ENCODE peak calls at places on chromosomes 16 and 17, in four cellular contexts. One of them, this sample, is unnamed.

GRCh38 chr16:85844786-85845185 is 45.3 kb downstream of the COX4I1 start:
- DNase-seq in K562: no peak
- DNase-seq in HepG2: peak; percentile 29
- DNase-seq in GM12878: no peak
- DNase-seq in this sample: no peak

GRCh38 chr17:17856386-17856785 is 19.6 kb upstream of the SREBF1 start:
- DNase-seq in K562: no peak
- DNase-seq in GM12878: no peak
- DNase-seq in HepG2: peak; percentile 35
- DNase-seq in this sample: no peak

GRCh38 chr16:60077791-60078280 is 1343.7 kb upstream of the GOT2 start:
- DNase-seq in GM12878: no peak
- DNase-seq in HepG2: no peak
- DNase-seq in K562: no peak
- DNase-seq in this sample: no peak

GRCh38 chr17:56992364-56992763 is 14.4 kb downstream of the SCPEP1 start:
- DNase-seq in HepG2: no peak
- DNase-seq in GM12878: no peak
- DNase-seq in K562: no peak
- DNase-seq in this sample: no peak

GRCh38 chr17:47280072-47280811 is 26.6 kb downstream of the ITGB3 start:
- DNase-seq in HepG2: no peak
- DNase-seq in GM12878: no peak
- DNase-seq in K562: no peak
- DNase-seq in this sample: no peak

GRCh38 chr17:13544292-13544691 is 57.4 kb downstream of the HS3ST3A1 start:
- DNase-seq in HepG2: no peak
- DNase-seq in GM12878: no peak
- DNase-seq in K562: no peak
- DNase-seq in this sample: no peak

GRCh38 chr17:1989135-1989534 is 36.0 kb downstream of the RTN4RL1 start:
- DNase-seq in GM12878: no peak
- DNase-seq in K562: no peak
- DNase-seq in HepG2: no peak
- DNase-seq in this sample: no peak

GRCh38 chr16:873889-874288 is 73.4 kb upstream of the GNG13 start:
- DNase-seq in GM12878: no peak
- DNase-seq in HepG2: no peak
- DNase-seq in K562: no peak
- DNase-seq in this sample: no peak

GRCh38 chr16:83936581-83937165 is 16.4 kb upstream of the OSGIN1 start:
- DNase-seq in GM12878: no peak
- DNase-seq in HepG2: no peak
- DNase-seq in K562: no peak
- DNase-seq in this sample: no peak

GRCh38 chr16:57380671-57381462 is 8.6 kb downstream of the CX3CL1 start:
- DNase-seq in HepG2: no peak
- DNase-seq in GM12878: no peak
- DNase-seq in K562: no peak
- DNase-seq in this sample: no peak

GRCh38 chr17:82440991-82441627 is 9.4 kb downstream of the CYBC1 start:
- DNase-seq in HepG2: no peak
- DNase-seq in GM12878: no peak
- DNase-seq in K562: no peak
- DNase-seq in this sample: no peak

GRCh38 chr17:82441686-82442487 is 8.7 kb downstream of the CYBC1 start:
- DNase-seq in GM12878: no peak
- DNase-seq in HepG2: no peak
- DNase-seq in K562: no peak
- DNase-seq in this sample: no peak

GRCh38 chr17:82439829-82440365 is 10.7 kb downstream of the CYBC1 start:
- DNase-seq in K562: no peak
- DNase-seq in HepG2: no peak
- DNase-seq in GM12878: no peak
- DNase-seq in this sample: peak; percentile 55

GRCh38 chr17:82439194-82439828 is 11.2 kb downstream of the CYBC1 start:
- DNase-seq in K562: no peak
- DNase-seq in GM12878: no peak
- DNase-seq in HepG2: no peak
- DNase-seq in this sample: peak; percentile 48

GRCh38 chr17:82440377-82440981 is 10.1 kb downstream of the CYBC1 start:
- DNase-seq in GM12878: no peak
- DNase-seq in K562: no peak
- DNase-seq in HepG2: no peak
- DNase-seq in this sample: no peak
- H3K36me3 ChIP-seq in GM12878: peaks cover 27% of the 10 kb centered on the region
- H3K36me3 ChIP-seq in K562: peaks cover 24% of the 10 kb centered on the region
- H3K36me3 ChIP-seq in HepG2: peaks cover 15% of the 10 kb centered on the region
- H3K36me3 ChIP-seq in this sample: peaks cover 49% of the 10 kb centered on the region

DNA sequence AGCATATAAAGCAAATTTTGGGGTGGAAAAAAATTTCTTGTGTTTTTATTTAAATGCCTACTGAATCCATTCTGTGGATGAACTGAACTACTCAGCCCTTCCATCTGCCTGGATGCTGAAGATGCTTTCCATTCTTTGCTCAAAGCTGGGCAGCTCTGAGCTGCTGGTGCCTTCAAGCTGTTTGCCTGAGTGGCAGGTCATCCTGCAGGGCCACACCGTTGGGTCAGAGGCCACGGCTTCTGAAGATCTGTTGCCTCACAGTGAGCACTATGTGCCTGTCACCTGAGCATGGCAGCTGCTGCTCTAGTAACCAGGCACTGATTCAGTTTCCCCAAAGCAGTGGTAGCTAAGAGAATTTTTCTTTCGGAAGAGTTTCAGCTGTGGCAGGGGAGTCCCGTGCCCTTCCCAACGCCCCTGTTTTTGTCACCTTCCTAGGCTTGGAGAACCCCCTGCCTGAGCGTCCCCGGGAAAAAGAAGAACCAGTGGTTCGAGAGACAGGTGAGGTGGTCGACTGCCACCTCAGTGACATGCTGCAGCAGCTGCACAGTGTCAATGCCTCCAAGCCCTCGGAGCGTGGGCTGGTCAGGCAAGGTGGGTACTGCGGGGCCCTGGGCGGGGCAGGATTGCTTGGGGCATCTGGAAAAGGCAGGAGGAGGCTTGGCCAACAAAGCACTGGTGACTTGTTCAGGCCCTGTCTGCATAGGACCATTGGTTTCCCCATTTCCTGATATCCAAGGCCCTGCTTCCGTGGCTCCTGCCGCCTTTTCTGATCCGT is 8.5 kb downstream of the PLK1 start:
- DNase-seq in K562: no peak
- DNase-seq in HepG2: no peak
- DNase-seq in GM12878: no peak
- DNase-seq in this sample: no peak
- TF ChIP-seq NFIC in K562: no peak
- TF ChIP-seq NFIC in HepG2: no peak
- TF ChIP-seq NFIC in GM12878: no peak
- TF ChIP-seq NFIC in this sample: no peak

GRCh38 chr17:59941131-59941530 is 23.4 kb downstream of the RNFT1 start:
- DNase-seq in GM12878: no peak
- DNase-seq in HepG2: no peak
- DNase-seq in K562: no peak
- DNase-seq in this sample: no peak
- H3K36me3 ChIP-seq in GM12878: peaks cover 1% of the 10 kb centered on the region
- H3K36me3 ChIP-seq in HepG2: peaks cover 67% of the 10 kb centered on the region
- H3K36me3 ChIP-seq in K562: peaks cover 64% of the 10 kb centered on the region
- H3K36me3 ChIP-seq in this sample: peaks cover 79% of the 10 kb centered on the region

GRCh38 chr16:17435324-17435723 is 35.4 kb downstream of the XYLT1 start:
- DNase-seq in K562: no peak
- DNase-seq in GM12878: no peak
- DNase-seq in HepG2: no peak
- DNase-seq in this sample: no peak

GRCh38 chr16:17434006-17434405 is 36.8 kb downstream of the XYLT1 start:
- DNase-seq in K562: no peak
- DNase-seq in GM12878: no peak
- DNase-seq in HepG2: no peak
- DNase-seq in this sample: no peak

GRCh38 chr16:17440131-17440530 is 30.6 kb downstream of the XYLT1 start:
- DNase-seq in HepG2: no peak
- DNase-seq in GM12878: no peak
- DNase-seq in K562: no peak
- DNase-seq in this sample: no peak

GRCh38 chr16:17439580-17439979 is 31.2 kb downstream of the XYLT1 start:
- DNase-seq in K562: no peak
- DNase-seq in HepG2: no peak
- DNase-seq in GM12878: no peak
- DNase-seq in this sample: no peak

GRCh38 chr16:17437142-17437720 is 33.5 kb downstream of the XYLT1 start:
- DNase-seq in K562: no peak
- DNase-seq in HepG2: no peak
- DNase-seq in GM12878: no peak
- DNase-seq in this sample: no peak
- TF ChIP-seq NFIC in K562: no peak
- TF ChIP-seq NFIC in HepG2: no peak
- TF ChIP-seq NFIC in GM12878: no peak
- TF ChIP-seq NFIC in this sample: no peak

GRCh38 chr17:78803161-78803845 is 21.2 kb upstream of the CYTH1 start:
- DNase-seq in K562: no peak
- DNase-seq in HepG2: no peak
- DNase-seq in GM12878: no peak
- DNase-seq in this sample: no peak
- H3K36me3 ChIP-seq in K562: peaks cover 91% of the 10 kb centered on the region
- H3K36me3 ChIP-seq in HepG2: peaks cover 87% of the 10 kb centered on the region
- H3K36me3 ChIP-seq in GM12878: peaks cover 46% of the 10 kb centered on the region
- H3K36me3 ChIP-seq in this sample: peaks cover 65% of the 10 kb centered on the region

DNA sequence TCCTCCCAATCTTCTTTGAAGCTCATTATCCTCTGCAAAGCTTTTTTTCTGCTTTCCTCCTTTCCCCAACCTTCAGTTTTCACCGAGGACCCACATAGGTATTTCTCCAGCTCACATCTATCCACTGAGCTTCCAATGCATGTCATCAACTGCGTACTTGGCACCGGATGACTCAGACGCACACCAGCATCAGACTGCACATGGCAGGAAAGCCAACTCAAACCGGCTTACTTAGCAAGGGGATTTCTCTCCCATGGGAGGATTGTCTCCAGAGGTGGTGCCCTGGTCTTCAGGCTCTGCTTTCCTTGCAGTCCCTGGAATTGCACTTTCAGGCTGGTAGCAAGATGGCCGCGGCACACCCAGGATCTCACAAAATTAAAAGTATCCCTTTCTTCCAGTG is 1.7 kb upstream of the AKTIP start:
- DNase-seq in GM12878: no peak
- DNase-seq in K562: no peak
- DNase-seq in HepG2: no peak
- DNase-seq in this sample: no peak
- TF ChIP-seq NFIC in GM12878: no peak
- TF ChIP-seq NFIC in K562: no peak
- TF ChIP-seq NFIC in HepG2: no peak
- TF ChIP-seq NFIC in this sample: no peak

GRCh38 chr16:67443299-67443698 is 12.4 kb downstream of the HSD11B2 start:
- DNase-seq in HepG2: no peak
- DNase-seq in K562: no peak
- DNase-seq in GM12878: no peak
- DNase-seq in this sample: no peak
- H3K36me3 ChIP-seq in HepG2: peaks cover 27% of the 10 kb centered on the region
- H3K36me3 ChIP-seq in K562: peaks cover 54% of the 10 kb centered on the region
- H3K36me3 ChIP-seq in GM12878: peaks cover 21% of the 10 kb centered on the region
- H3K36me3 ChIP-seq in this sample: peaks cover 32% of the 10 kb centered on the region

GRCh38 chr16:24853830-24854229 is 8.1 kb downstream of the SLC5A11 start:
- DNase-seq in K562: no peak
- DNase-seq in HepG2: no peak
- DNase-seq in GM12878: no peak
- DNase-seq in this sample: peak; percentile 75
- TF ChIP-seq NFIC in K562: no peak
- TF ChIP-seq NFIC in HepG2: no peak
- TF ChIP-seq NFIC in GM12878: no peak
- TF ChIP-seq NFIC in this sample: peak; percentile 73

This sample was measured in SK-N-SH.